ENCODE peak calls at places on chromosomes 6 and 20, in five cellular contexts. One of them, this sample, is unnamed.

GRCh38 chr20:17837179-17837578 is 131.4 kb downstream of the SNX5 start:
- DNase-seq in Peyer's patch: no peak
- DNase-seq in gastrocnemius medialis: no peak
- DNase-seq in stomach: no peak
- DNase-seq in body of pancreas: no peak
- DNase-seq in this sample: no peak

GRCh38 chr6:42507901-42508300 is 55.9 kb upstream of the UBR2 start:
- DNase-seq in Peyer's patch: no peak
- DNase-seq in stomach: no peak
- DNase-seq in gastrocnemius medialis: no peak
- DNase-seq in body of pancreas: no peak
- DNase-seq in this sample: no peak

GRCh38 chr6:66496659-66497058 is 789.6 kb upstream of the EYS start:
- DNase-seq in stomach: no peak
- DNase-seq in body of pancreas: no peak
- DNase-seq in Peyer's patch: no peak
- DNase-seq in gastrocnemius medialis: no peak
- DNase-seq in this sample: no peak

GRCh38 chr6:4973415-4973814 is 30.4 kb downstream of the RPP40 start:
- DNase-seq in gastrocnemius medialis: no peak
- DNase-seq in body of pancreas: no peak
- DNase-seq in stomach: no peak
- DNase-seq in Peyer's patch: no peak
- DNase-seq in this sample: no peak

GRCh38 chr6:98759459-98759858 is 74.9 kb upstream of the POU3F2 start:
- DNase-seq in gastrocnemius medialis: no peak
- DNase-seq in Peyer's patch: no peak
- DNase-seq in stomach: no peak
- DNase-seq in body of pancreas: no peak
- DNase-seq in this sample: no peak

GRCh38 chr20:16158976-16159286 is 414.3 kb downstream of the KIF16B start:
- DNase-seq in Peyer's patch: no peak
- DNase-seq in body of pancreas: no peak
- DNase-seq in stomach: no peak
- DNase-seq in gastrocnemius medialis: no peak
- DNase-seq in this sample: no peak

GRCh38 chr6:22062807-22063408 is 233.9 kb downstream of the PRL start:
- DNase-seq in stomach: no peak
- DNase-seq in gastrocnemius medialis: no peak
- DNase-seq in body of pancreas: no peak
- DNase-seq in Peyer's patch: peak
- DNase-seq in this sample: no peak

GRCh38 chr20:48945840-48946514 is 24.5 kb downstream of the ARFGEF2 start:
- DNase-seq in Peyer's patch: peak
- DNase-seq in gastrocnemius medialis: peak
- DNase-seq in body of pancreas: peak
- DNase-seq in stomach: peak
- DNase-seq in this sample: no peak

GRCh38 chr6:100230115-100230975 is 234.4 kb downstream of the SIM1 start:
- DNase-seq in Peyer's patch: no peak
- DNase-seq in stomach: no peak
- DNase-seq in gastrocnemius medialis: no peak
- DNase-seq in body of pancreas: no peak
- DNase-seq in this sample: no peak

GRCh38 chr6:144214622-144215401 is 64.5 kb downstream of the STX11 start:
- DNase-seq in gastrocnemius medialis: no peak
- DNase-seq in Peyer's patch: no peak
- DNase-seq in body of pancreas: no peak
- DNase-seq in stomach: no peak
- DNase-seq in this sample: no peak

GRCh38 chr6:141552463-141552862 is 580.3 kb upstream of the GJE1 start:
- DNase-seq in Peyer's patch: no peak
- DNase-seq in stomach: no peak
- DNase-seq in body of pancreas: no peak
- DNase-seq in gastrocnemius medialis: no peak
- DNase-seq in this sample: no peak

GRCh38 chr6:129672345-129672691 is 37.7 kb downstream of the ARHGAP18 start:
- DNase-seq in body of pancreas: no peak
- DNase-seq in Peyer's patch: no peak
- DNase-seq in stomach: no peak
- DNase-seq in gastrocnemius medialis: no peak
- DNase-seq in this sample: no peak

GRCh38 chr20:60407011-60407771 is 449.0 kb downstream of the CDH26 start:
- DNase-seq in gastrocnemius medialis: no peak
- DNase-seq in stomach: no peak
- DNase-seq in Peyer's patch: no peak
- DNase-seq in body of pancreas: no peak
- DNase-seq in this sample: no peak

GRCh38 chr6:82144007-82144851 is 103.3 kb downstream of the IBTK start:
- DNase-seq in body of pancreas: peak
- DNase-seq in gastrocnemius medialis: peak
- DNase-seq in Peyer's patch: peak
- DNase-seq in stomach: no peak
- DNase-seq in this sample: peak

GRCh38 chr6:113375950-113376846 is 480.9 kb upstream of the MARCKS start:
- DNase-seq in Peyer's patch: no peak
- DNase-seq in gastrocnemius medialis: no peak
- DNase-seq in stomach: no peak
- DNase-seq in body of pancreas: no peak
- DNase-seq in this sample: no peak

GRCh38 chr20:39112196-39112743 is 150.1 kb downstream of the DHX35 start:
- DNase-seq in gastrocnemius medialis: peak
- DNase-seq in Peyer's patch: no peak
- DNase-seq in stomach: peak
- DNase-seq in body of pancreas: peak
- DNase-seq in this sample: no peak

GRCh38 chr6:7727951-7728854 is 2.3 kb downstream of the BMP6 start:
- DNase-seq in Peyer's patch: no peak
- DNase-seq in stomach: no peak
- DNase-seq in gastrocnemius medialis: no peak
- DNase-seq in body of pancreas: peak
- DNase-seq in this sample: no peak

GRCh38 chr6:128822271-128822670 is 60.7 kb upstream of the LAMA2 start:
- DNase-seq in gastrocnemius medialis: no peak
- DNase-seq in stomach: no peak
- DNase-seq in body of pancreas: no peak
- DNase-seq in Peyer's patch: no peak
- DNase-seq in this sample: no peak

GRCh38 chr6:113732384-113732966 is 124.7 kb upstream of the MARCKS start:
- DNase-seq in gastrocnemius medialis: peak
- DNase-seq in body of pancreas: peak
- DNase-seq in Peyer's patch: no peak
- DNase-seq in stomach: no peak
- DNase-seq in this sample: no peak

GRCh38 chr6:136526196-136526930 is 23.9 kb downstream of the MAP7 start:
- DNase-seq in gastrocnemius medialis: no peak
- DNase-seq in body of pancreas: peak
- DNase-seq in stomach: peak
- DNase-seq in Peyer's patch: no peak
- DNase-seq in this sample: peak

GRCh38 chr6:20038805-20039204 is 173.5 kb downstream of the MBOAT1 start:
- DNase-seq in body of pancreas: no peak
- DNase-seq in Peyer's patch: no peak
- DNase-seq in gastrocnemius medialis: no peak
- DNase-seq in stomach: no peak
- DNase-seq in this sample: no peak

GRCh38 chr6:149457316-149457884 is 27.4 kb downstream of the ZC3H12D start:
- DNase-seq in Peyer's patch: no peak
- DNase-seq in gastrocnemius medialis: no peak
- DNase-seq in stomach: no peak
- DNase-seq in body of pancreas: no peak
- DNase-seq in this sample: no peak

GRCh38 chr20:19850190-19850533 is 92.1 kb downstream of the RIN2 start:
- DNase-seq in stomach: no peak
- DNase-seq in Peyer's patch: no peak
- DNase-seq in gastrocnemius medialis: peak
- DNase-seq in body of pancreas: no peak
- DNase-seq in this sample: no peak

GRCh38 chr20:24894967-24895366 is 54.1 kb upstream of the CST7 start:
- DNase-seq in stomach: no peak
- DNase-seq in Peyer's patch: no peak
- DNase-seq in body of pancreas: no peak
- DNase-seq in gastrocnemius medialis: no peak
- DNase-seq in this sample: no peak

GRCh38 chr6:109105681-109106080 is 10.4 kb downstream of the CEP57L1 start:
- DNase-seq in gastrocnemius medialis: no peak
- DNase-seq in body of pancreas: no peak
- DNase-seq in Peyer's patch: no peak
- DNase-seq in stomach: no peak
- DNase-seq in this sample: no peak

GRCh38 chr6:138397128-138397814 is 6.8 kb upstream of the HEBP2 start:
- DNase-seq in gastrocnemius medialis: no peak
- DNase-seq in body of pancreas: no peak
- DNase-seq in Peyer's patch: no peak
- DNase-seq in stomach: no peak
- DNase-seq in this sample: no peak

GRCh38 chr6:108684809-108685329 is 124.2 kb downstream of the FOXO3 start:
- DNase-seq in stomach: no peak
- DNase-seq in Peyer's patch: no peak
- DNase-seq in gastrocnemius medialis: peak
- DNase-seq in body of pancreas: no peak
- DNase-seq in this sample: no peak

DNA sequence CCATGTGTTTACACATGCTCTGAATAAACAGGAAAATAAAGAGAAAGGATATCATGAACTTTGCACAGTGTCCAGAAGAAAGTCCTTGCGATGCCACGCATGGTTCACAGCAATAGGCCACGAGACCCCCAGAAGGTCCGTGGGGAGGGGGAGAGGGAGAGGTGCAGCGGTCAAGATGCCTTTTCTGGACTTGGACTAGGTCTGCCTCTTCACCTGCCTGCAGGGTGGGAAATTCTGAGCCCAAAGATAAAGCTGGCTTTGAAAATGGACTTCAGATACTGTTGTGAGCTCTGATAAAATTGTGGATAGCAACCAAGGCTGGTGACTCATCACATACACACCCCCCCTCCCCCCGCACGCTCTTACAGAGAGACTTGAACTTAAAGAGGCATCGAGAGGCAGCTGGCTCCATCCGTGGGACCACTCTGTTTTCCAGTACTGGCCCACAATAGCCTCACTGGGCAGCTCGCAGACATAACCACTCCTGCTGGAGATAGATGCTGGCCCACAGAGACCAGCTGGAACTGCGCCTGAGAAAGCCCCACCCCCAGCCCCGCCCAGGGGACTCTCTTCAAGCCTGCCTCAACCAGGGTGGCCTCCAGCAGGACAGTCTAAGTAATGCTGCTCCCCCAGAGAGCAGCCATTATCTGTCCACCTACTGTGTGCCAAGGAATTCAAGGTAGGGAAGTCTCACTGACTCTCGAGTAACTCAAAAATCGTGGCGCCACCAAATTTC is 21.2 kb upstream of the NFATC2 start:
- DNase-seq in gastrocnemius medialis: no peak
- DNase-seq in stomach: peak
- DNase-seq in Peyer's patch: peak
- DNase-seq in body of pancreas: peak
- DNase-seq in this sample: peak
- H3K4me3 ChIP-seq in gastrocnemius medialis: peak
- H3K4me3 ChIP-seq in stomach: no peak
- H3K4me3 ChIP-seq in Peyer's patch: no peak
- H3K4me3 ChIP-seq in body of pancreas: no peak
- H3K4me3 ChIP-seq in this sample: no peak

DNA sequence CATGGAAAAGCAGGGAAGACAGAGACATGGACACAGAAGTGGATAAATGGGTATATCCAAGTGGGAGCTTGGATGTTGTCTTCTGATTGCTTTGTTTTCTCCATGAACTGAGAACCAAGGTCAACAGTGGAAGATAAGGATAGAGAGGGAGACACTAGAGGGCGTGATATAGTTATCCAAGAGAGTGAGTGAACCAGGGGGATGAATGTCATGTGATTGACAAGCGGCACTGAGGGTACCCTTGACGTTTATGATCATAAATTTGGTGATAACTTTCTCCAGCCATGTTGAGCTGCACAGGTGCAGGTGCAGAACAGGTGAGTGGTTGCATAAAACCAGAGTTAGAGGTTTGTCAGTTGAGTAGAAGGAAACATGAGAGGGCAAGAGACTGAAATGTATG is 20.7 kb downstream of the EBF4 start:
- DNase-seq in body of pancreas: no peak
- DNase-seq in gastrocnemius medialis: no peak
- DNase-seq in Peyer's patch: no peak
- DNase-seq in stomach: no peak
- DNase-seq in this sample: no peak
- TF ChIP-seq CTCF in body of pancreas: peak
- TF ChIP-seq CTCF in gastrocnemius medialis: no peak
- TF ChIP-seq CTCF in Peyer's patch: peak
- TF ChIP-seq CTCF in stomach: no peak
- TF ChIP-seq CTCF in this sample: no peak

DNA sequence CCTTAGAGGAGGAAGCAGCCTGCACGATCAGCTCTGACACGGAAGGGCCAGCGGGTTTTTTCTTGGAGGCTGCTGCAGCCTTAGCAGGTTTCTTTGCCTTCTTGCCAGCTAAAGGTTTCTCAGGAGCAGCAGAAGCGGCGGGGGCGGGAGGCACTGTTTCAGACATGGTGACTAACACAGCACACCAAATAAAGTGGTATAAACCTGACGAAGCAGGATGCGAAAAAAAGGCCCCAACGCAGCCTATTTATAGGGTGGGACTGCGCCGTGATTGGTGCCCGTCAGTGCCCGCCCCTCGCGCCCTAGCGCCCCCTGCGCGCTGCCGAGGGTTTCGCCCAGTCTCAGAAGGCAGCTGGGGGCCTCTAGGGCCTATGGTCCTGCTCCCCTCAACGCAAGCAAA is 55.0 kb downstream of the TRIM38 start:
- DNase-seq in gastrocnemius medialis: peak
- DNase-seq in Peyer's patch: peak
- DNase-seq in stomach: peak
- DNase-seq in body of pancreas: peak
- DNase-seq in this sample: peak
- TF ChIP-seq POLR2A in gastrocnemius medialis: no peak
- TF ChIP-seq POLR2A in Peyer's patch: no peak
- TF ChIP-seq POLR2A in stomach: no peak
- TF ChIP-seq POLR2A in body of pancreas: no peak
- TF ChIP-seq POLR2A in this sample: no peak

DNA sequence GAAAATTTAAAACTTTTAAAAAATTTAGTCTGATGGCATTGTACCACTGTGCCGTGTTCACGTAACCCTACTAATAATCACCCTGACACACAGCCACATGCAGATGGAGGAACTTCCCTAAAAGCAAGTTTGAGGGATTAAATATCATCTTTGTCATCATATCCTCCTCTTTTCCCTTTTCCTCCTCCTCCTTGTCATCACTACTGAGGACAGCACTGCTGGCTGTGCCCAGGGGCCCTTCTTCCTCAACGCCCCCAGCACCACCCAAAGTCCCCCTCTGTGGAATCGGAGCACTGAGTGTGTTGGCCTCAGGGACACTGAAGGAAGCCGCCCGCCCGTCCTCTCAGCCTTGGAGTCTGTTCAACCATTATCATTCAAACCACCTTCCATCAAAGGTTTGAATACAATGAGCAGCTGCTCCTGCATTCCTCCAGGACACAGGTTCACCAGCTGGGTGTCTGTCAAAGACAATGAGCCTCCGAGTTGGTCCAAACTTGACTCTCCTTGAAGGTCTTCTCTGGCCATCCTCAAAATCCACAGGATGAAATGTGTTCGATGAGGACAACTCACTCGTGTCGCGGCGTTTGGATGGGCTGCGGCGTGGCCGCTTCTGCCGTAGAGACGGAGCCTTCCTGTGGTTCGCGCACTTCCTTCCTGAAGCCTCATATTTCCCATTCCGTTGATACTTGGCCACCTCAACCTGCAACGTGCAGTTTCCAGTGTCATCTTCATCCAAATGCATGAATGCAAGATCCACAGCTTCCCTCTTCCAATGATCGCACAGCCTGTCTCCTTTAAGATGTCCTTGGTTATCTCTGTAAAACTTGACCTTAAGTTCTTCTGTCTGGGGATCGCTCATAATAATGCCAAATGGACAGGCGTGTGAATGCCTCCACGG is 23.3 kb downstream of the NQO2 start:
- DNase-seq in stomach: no peak
- DNase-seq in Peyer's patch: peak
- DNase-seq in body of pancreas: no peak
- DNase-seq in gastrocnemius medialis: no peak
- DNase-seq in this sample: no peak
- H3K4me3 ChIP-seq in stomach: peak
- H3K4me3 ChIP-seq in Peyer's patch: peak
- H3K4me3 ChIP-seq in body of pancreas: peak
- H3K4me3 ChIP-seq in gastrocnemius medialis: peak
- H3K4me3 ChIP-seq in this sample: peak

This sample was measured in lower leg skin.